ENCODE peak calls at places on chromosomes 13 and 19, in ten cellular contexts. V is activated CD8-positive, alpha-beta T cell treated with anti-CD3 and anti-CD28 coated beads, Interleukin-2, amount 10 ng/mL, durations not matched to agents 7 days and 5 days; E is BJ; M is AG09309; S is left lobe of liver; C is activated naive CD4-positive, alpha-beta T cell treated with anti-CD3 and anti-CD28 coated beads, Interleukin-2, amount 50 U/mL, for 16 hours; I is ecto neural progenitor cell; F is SW 1271; T is NCI-H1105 treated with DMSO at 0.1 percent for 48 hours; P is mucosa of descending colon. A is an unnamed sample.

GRCh38 chr13:86080340-86080995 is 281.2 kb upstream of the SLITRK6 start:
- DNase-seq in V (no peak), I (no peak), T (no peak), C (no peak), E (no peak), P (no peak), M (no peak), S (no peak), F (no peak), A (no peak)

GRCh38 chr13:22487932-22488331 is 692.8 kb upstream of the SGCG start:
- DNase-seq in I (no peak), S (no peak), P (no peak), T (no peak), E (no peak), M (no peak), V (no peak), F (no peak), C (no peak), A (peak; percentile 8)

GRCh38 chr13:42970824-42971669 is 21.0 kb downstream of the EPSTI1 start:
- DNase-seq in F (peak; percentile 36), P (no peak), T (peak; percentile 14), S (no peak), I (no peak), M (no peak), C (peak; percentile 40), E (no peak), V (peak; percentile 69), A (peak; percentile 49)

GRCh38 chr19:58098682-58098998 is 609 bp upstream of the ZSCAN18 start:
- DNase-seq in F (no peak), P (no peak), T (no peak), S (no peak), M (no peak), V (no peak), E (no peak), C (no peak), I (no peak), A (no peak)

GRCh38 chr19:56125806-56126590 is 4.9 kb upstream of the ZNF787 start:
- DNase-seq in I (no peak), S (no peak), F (no peak), T (no peak), M (no peak), C (no peak), V (no peak), E (no peak), P (no peak), A (no peak)

GRCh38 chr13:85729296-85729695 is 69.9 kb downstream of the SLITRK6 start:
- DNase-seq in F (no peak), E (peak; percentile 26), S (no peak), M (no peak), P (no peak), T (no peak), I (no peak), C (no peak), V (no peak), A (no peak)

GRCh38 chr13:49810825-49811526 is 18.5 kb upstream of the KPNA3 start:
- DNase-seq in P (no peak), T (no peak), F (no peak), S (no peak), M (no peak), I (no peak), C (no peak), E (no peak), V (no peak), A (peak; percentile 15)

GRCh38 chr13:59793107-59793506 is 370.6 kb downstream of the DIAPH3 start:
- DNase-seq in F (no peak), P (no peak), S (no peak), M (no peak), V (no peak), T (no peak), E (no peak), I (no peak), C (no peak), A (no peak)

GRCh38 chr19:46109876-46110275 is 14.6 kb downstream of the IGFL3 start:
- DNase-seq in V (no peak), C (no peak), T (no peak), I (no peak), M (no peak), E (no peak), P (no peak), S (no peak), F (no peak), A (no peak)

GRCh38 chr13:49495783-49496762 is at the start of gene PHF11:
- DNase-seq in C (peak; percentile 89), M (no peak), T (no peak), F (peak; percentile 4), S (peak; percentile 85), P (peak; percentile 88), I (peak; percentile 83), E (peak; percentile 25), V (peak; percentile 90), A (peak; percentile 78)

GRCh38 chr19:33214621-33215020 is 11.0 kb downstream of the SLC7A10 start:
- DNase-seq in S (no peak), V (no peak), F (no peak), E (no peak), C (no peak), P (no peak), I (peak; percentile 72), M (no peak), T (no peak), A (peak; percentile 15)

GRCh38 chr19:38224014-38224862 is at the start of gene DPF1:
- DNase-seq in E (no peak), T (peak; percentile 76), I (peak; percentile 93), C (peak; percentile 62), F (no peak), S (no peak), V (peak; percentile 59), M (no peak), P (peak; percentile 59), A (peak; percentile 48)

GRCh38 chr13:50936681-50937080 is 27.1 kb downstream of the RNASEH2B start:
- DNase-seq in S (no peak), C (no peak), P (no peak), M (peak; percentile 27), T (no peak), I (no peak), V (no peak), E (no peak), F (no peak), A (peak; percentile 42)

GRCh38 chr13:71290963-71291937 is 575.8 kb downstream of the DACH1 start:
- DNase-seq in F (peak; percentile 11), V (peak; percentile 58), C (peak; percentile 33), M (no peak), E (no peak), I (no peak), T (peak; percentile 56), S (peak; percentile 60), P (no peak), A (peak; percentile 29)

GRCh38 chr13:50323440-50324070 is 308.3 kb downstream of the KCNRG start:
- DNase-seq in V (no peak), M (peak; percentile 84), E (peak; percentile 75), P (no peak), C (no peak), T (no peak), S (no peak), I (no peak), F (peak; percentile 18), A (peak; percentile 91)

GRCh38 chr19:13987101-13987890 is 18.8 kb downstream of the RFX1 start:
- DNase-seq in I (no peak), P (no peak), F (no peak), T (no peak), M (no peak), S (no peak), E (no peak), V (no peak), C (no peak), A (no peak)

GRCh38 chr13:75418186-75418843 is 63.7 kb downstream of the TBC1D4 start:
- DNase-seq in F (no peak), T (no peak), C (no peak), V (no peak), S (no peak), E (no peak), I (no peak), P (no peak), M (no peak), A (no peak)

GRCh38 chr19:55220525-55220924 is 8.0 kb downstream of the TMEM86B start:
- DNase-seq in P (no peak), C (no peak), I (no peak), V (no peak), T (no peak), F (no peak), E (no peak), M (no peak), S (no peak), A (no peak)

GRCh38 chr13:113938716-113939115 is 35.2 kb downstream of the C13orf46 start:
- DNase-seq in P (no peak), C (no peak), S (no peak), V (no peak), T (no peak), M (no peak), E (no peak), F (no peak), I (no peak), A (no peak)

GRCh38 chr19:52688335-52688734 is 46.5 kb downstream of the ZNF611 start:
- DNase-seq in V (no peak), I (peak; percentile 11), P (no peak), C (no peak), E (no peak), M (no peak), T (no peak), F (no peak), S (no peak), A (no peak)

GRCh38 chr19:19021115-19021514 is 12.2 kb downstream of the SUGP2 start:
- DNase-seq in E (no peak), F (no peak), M (no peak), I (no peak), V (no peak), T (no peak), P (no peak), C (no peak), S (no peak), A (peak; percentile 61)

GRCh38 chr13:21670006-21670882 is 629 bp upstream of the FGF9 start:
- DNase-seq in C (peak; percentile 70), P (peak; percentile 80), T (peak; percentile 43), S (no peak), I (peak; percentile 80), M (no peak), V (peak; percentile 66), F (peak; percentile 4), E (no peak), A (peak; percentile 38)

GRCh38 chr13:104382941-104383340 is 1316.7 kb upstream of the SLC10A2 start:
- DNase-seq in I (no peak), C (no peak), E (no peak), P (no peak), M (no peak), V (no peak), F (no peak), S (no peak), T (no peak), A (no peak)

GRCh38 chr19:8680676-8681344 is 17.8 kb downstream of the ACTL9 start:
- DNase-seq in C (no peak), F (no peak), M (no peak), S (no peak), T (no peak), P (no peak), V (no peak), E (no peak), I (no peak), A (no peak)

GRCh38 chr13:45511310-45512147 is 46.8 kb downstream of the COG3 start:
- DNase-seq in I (no peak), P (no peak), V (peak; percentile 52), C (no peak), E (peak; percentile 35), S (no peak), M (no peak), F (peak; percentile 55), T (peak; percentile 53), A (peak; percentile 73)

GRCh38 chr13:50126378-50127016 is 111.3 kb downstream of the KCNRG start:
- DNase-seq in P (peak; percentile 60), M (no peak), C (no peak), V (no peak), S (no peak), F (peak; percentile 5), E (no peak), T (peak; percentile 38), I (peak; percentile 54), A (peak; percentile 58)

GRCh38 chr19:19530889-19531288 is 2.2 kb downstream of the YJEFN3 start:
- DNase-seq in P (no peak), M (no peak), C (no peak), I (no peak), V (no peak), E (no peak), S (no peak), F (no peak), T (no peak), A (no peak)

GRCh38 chr13:37868691-37869505 is 674 bp downstream of the TRPC4 start:
- DNase-seq in P (no peak), F (no peak), V (no peak), E (no peak), T (no peak), M (no peak), S (no peak), I (peak; percentile 62), C (no peak), A (peak; percentile 67)